ENCODE peak calls at places on chromosome 15, in four cellular contexts. Q is esophagus squamous epithelium, V is T follicular helper cell, J is kidney glomerular epithelial cell. D is an unnamed sample.

GRCh38 chr15:101602801-101603200 is 49.4 kb downstream of the TM2D3 start:
- DNase-seq in V (no peak), Q (no peak), J (no peak), D (no peak)

GRCh38 chr15:43749690-43750345 is 3.6 kb downstream of the PDIA3 start:
- DNase-seq in J (no peak), V (peak), Q (no peak), D (no peak)

GRCh38 chr15:66775127-66776105 is 73.4 kb downstream of the SMAD6 start:
- DNase-seq in V (no peak), J (peak), Q (no peak), D (no peak)

GRCh38 chr15:85607842-85608241 is 186.9 kb downstream of the KLHL25 start:
- DNase-seq in J (peak), Q (no peak), V (no peak), D (no peak)

GRCh38 chr15:82133251-82133650 is 87.4 kb upstream of the MEX3B start:
- DNase-seq in J (no peak), Q (no peak), V (no peak), D (no peak)

GRCh38 chr15:65931221-65931620 is 61.9 kb downstream of the RAB11A start:
- DNase-seq in J (no peak), V (no peak), Q (no peak), D (no peak)

GRCh38 chr15:72312605-72313447 is 7.1 kb downstream of the CELF6 start:
- DNase-seq in J (peak), V (peak), Q (no peak), D (no peak)

GRCh38 chr15:75616766-75617165 is 8.8 kb downstream of the SNUPN start:
- DNase-seq in Q (no peak), J (no peak), V (no peak), D (no peak)

GRCh38 chr15:66684136-66684681 is 17.8 kb upstream of the SMAD6 start:
- DNase-seq in V (no peak), J (no peak), Q (no peak), D (no peak)

GRCh38 chr15:65412556-65412955 is 10.2 kb downstream of the IGDCC4 start:
- DNase-seq in V (no peak), J (no peak), Q (no peak), D (no peak)

GRCh38 chr15:81168680-81169079 is 28.0 kb upstream of the IL16 start:
- DNase-seq in Q (no peak), V (no peak), J (no peak), D (no peak)

GRCh38 chr15:43958894-43959330 is 132.1 kb downstream of the WDR76 start:
- DNase-seq in Q (no peak), J (peak), V (no peak), D (peak)

GRCh38 chr15:60941448-60941847 is 287.7 kb downstream of the RORA start:
- DNase-seq in J (no peak), Q (no peak), V (no peak), D (no peak)

GRCh38 chr15:76973906-76974305 is 21.0 kb upstream of the PSTPIP1 start:
- DNase-seq in Q (no peak), J (no peak), V (no peak), D (no peak)

GRCh38 chr15:41559489-41560177 is 621 bp downstream of the TYRO3 start:
- DNase-seq in J (no peak), V (no peak), Q (no peak), D (no peak)

GRCh38 chr15:100170673-100171210 is 171.0 kb downstream of the ADAMTS17 start:
- DNase-seq in J (no peak), V (no peak), Q (no peak), D (no peak)

GRCh38 chr15:84819791-84820190 is 2.6 kb downstream of the ALPK3 start:
- DNase-seq in V (no peak), Q (no peak), J (no peak), D (no peak)

GRCh38 chr15:52635908-52636307 is 43.3 kb downstream of the ATOSA start:
- DNase-seq in Q (no peak), J (no peak), V (no peak), D (no peak)

GRCh38 chr15:77775373-77775772 is 142.7 kb upstream of the LINGO1 start:
- DNase-seq in Q (no peak), J (no peak), V (no peak), D (no peak)

GRCh38 chr15:74821091-74821789 is 5.2 kb upstream of the CPLX3 start:
- DNase-seq in Q (no peak), V (no peak), J (no peak), D (no peak)

GRCh38 chr15:69074011-69074842 is 59.7 kb downstream of the NOX5 start:
- DNase-seq in V (no peak), Q (no peak), J (peak), D (no peak)